ENCODE peak calls at places on chromosomes 11 and 22, in nine cellular contexts. X, U, O, Q, P, S, Y, G and Z are unnamed samples.

GRCh38 chr22:29030618-29031235 is 30.9 kb downstream of the C22orf31 start:
- DNase-seq in Y (no peak), X (peak), S (no peak), U (peak), Q (peak), P (peak), G (no peak), O (peak), Z (peak)

GRCh38 chr11:131938321-131938751 is 567.9 kb downstream of the NTM start:
- DNase-seq in P (no peak), G (no peak), Q (peak), Y (no peak), O (no peak), S (no peak), U (no peak), X (no peak), Z (no peak)

GRCh38 chr11:11965192-11965591 is 43.2 kb downstream of the DKK3 start:
- DNase-seq in P (no peak), Y (no peak), Q (no peak), X (no peak), O (no peak), U (no peak), S (no peak), G (no peak), Z (no peak)

GRCh38 chr22:46098525-46099475 is 51.5 kb upstream of the PPARA start:
- DNase-seq in X (no peak), Q (no peak), Y (no peak), G (no peak), S (no peak), U (no peak), P (no peak), O (no peak), Z (no peak)

GRCh38 chr22:36616682-36617081 is 86.9 kb downstream of the CACNG2 start:
- DNase-seq in Y (no peak), S (no peak), G (no peak), U (no peak), O (no peak), X (no peak), Q (no peak), P (no peak), Z (no peak)

GRCh38 chr11:86977441-86978050 is 22.4 kb upstream of the FZD4 start:
- DNase-seq in S (no peak), U (peak), G (no peak), P (no peak), Q (no peak), O (no peak), Y (no peak), X (no peak), Z (no peak)

GRCh38 chr11:67272327-67273259 is 6.3 kb downstream of the GRK2 start:
- DNase-seq in Q (peak), Y (no peak), X (no peak), O (no peak), P (peak), U (no peak), S (no peak), G (no peak), Z (no peak)

GRCh38 chr22:30474683-30475424 is 3.0 kb upstream of the SEC14L3 start:
- DNase-seq in P (peak), Y (no peak), O (no peak), U (no peak), S (no peak), G (no peak), X (no peak), Q (no peak), Z (no peak)

GRCh38 chr22:36116127-36116526 is 44.4 kb downstream of the APOL3 start:
- DNase-seq in U (no peak), G (no peak), P (no peak), Y (no peak), O (no peak), S (no peak), Q (no peak), X (no peak), Z (no peak)

GRCh38 chr11:68956142-68956541 is 24.6 kb downstream of the MRGPRD start:
- DNase-seq in Y (no peak), G (no peak), O (peak), U (no peak), Q (no peak), S (no peak), P (peak), X (no peak), Z (peak)

GRCh38 chr11:34997872-34998548 is 81.6 kb downstream of the PDHX start:
- DNase-seq in X (peak), U (peak), P (no peak), S (no peak), G (no peak), O (no peak), Y (no peak), Q (no peak), Z (no peak)

GRCh38 chr11:69708731-69709401 is 5.0 kb upstream of the FGF19 start:
- DNase-seq in Q (no peak), O (no peak), S (no peak), P (no peak), U (no peak), Y (no peak), G (no peak), X (no peak), Z (no peak)

GRCh38 chr11:94678236-94678635 is 89.9 kb upstream of the AMOTL1 start:
- DNase-seq in Y (no peak), Q (no peak), O (no peak), G (no peak), P (no peak), U (no peak), S (no peak), X (no peak), Z (no peak)

GRCh38 chr11:5891216-5891800 is 1.7 kb upstream of the OR52E5 start:
- DNase-seq in G (no peak), S (no peak), Q (no peak), U (peak), O (no peak), X (peak), Y (no peak), P (no peak), Z (no peak)
- TF ChIP-seq CTCF in G (peak), S (peak), Q (peak), U (peak), O (peak), X (peak), Y (peak), P (peak), Z (peak)

DNA sequence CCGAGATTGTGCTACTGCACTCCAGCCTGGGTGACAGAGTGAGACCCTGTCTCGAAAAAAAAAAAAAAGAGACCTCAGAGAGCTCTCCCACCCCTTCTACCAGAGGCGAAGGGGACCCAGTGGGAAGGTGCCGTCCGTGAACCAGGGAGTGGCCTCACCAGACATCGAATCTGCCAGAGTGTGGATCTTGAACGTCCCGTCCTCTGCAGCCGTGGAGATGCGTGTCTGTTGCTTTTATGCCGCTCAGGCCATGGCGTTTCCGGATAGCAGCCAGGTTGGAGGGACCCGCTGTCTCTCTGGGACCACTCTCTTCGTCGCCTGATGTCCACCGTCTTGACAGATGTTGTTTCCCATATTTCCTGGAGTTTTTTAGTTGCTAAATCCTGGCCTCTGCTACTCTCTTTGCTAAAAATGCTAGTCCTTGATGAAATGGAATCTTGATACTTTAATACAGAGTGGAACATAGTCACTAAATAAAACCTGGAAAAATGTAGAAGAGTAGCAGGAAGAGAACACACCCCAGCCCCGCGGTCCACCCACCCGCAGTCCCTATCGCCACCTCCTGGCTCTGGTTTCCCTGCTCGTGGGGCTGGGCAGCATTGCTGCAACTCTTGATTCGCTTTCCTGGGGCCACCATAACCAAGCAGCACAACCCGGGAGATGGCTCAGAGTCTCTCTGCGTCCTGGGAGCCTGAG is 12.0 kb upstream of the MUC6 start:
- DNase-seq in Q (no peak), P (peak), U (no peak), Y (no peak), S (no peak), O (no peak), X (no peak), G (no peak), Z (peak)
- TF ChIP-seq CTCF in Q (no peak), P (no peak), U (peak), Y (no peak), S (no peak), O (no peak), X (no peak), G (no peak), Z (no peak)

GRCh38 chr11:118996926-118997626 is 862 bp upstream of the CENATAC start:
- DNase-seq in G (no peak), O (peak), Y (no peak), X (no peak), S (no peak), U (peak), Q (no peak), P (no peak), Z (no peak)
- TF ChIP-seq CTCF in G (peak), O (peak), Y (no peak), X (peak), S (no peak), U (peak), Q (peak), P (no peak), Z (no peak)

GRCh38 chr11:59692915-59693314 is 20.7 kb downstream of the OR10V1 start:
- DNase-seq in X (no peak), Y (no peak), Q (no peak), U (no peak), O (no peak), G (no peak), S (no peak), P (no peak), Z (no peak)

DNA sequence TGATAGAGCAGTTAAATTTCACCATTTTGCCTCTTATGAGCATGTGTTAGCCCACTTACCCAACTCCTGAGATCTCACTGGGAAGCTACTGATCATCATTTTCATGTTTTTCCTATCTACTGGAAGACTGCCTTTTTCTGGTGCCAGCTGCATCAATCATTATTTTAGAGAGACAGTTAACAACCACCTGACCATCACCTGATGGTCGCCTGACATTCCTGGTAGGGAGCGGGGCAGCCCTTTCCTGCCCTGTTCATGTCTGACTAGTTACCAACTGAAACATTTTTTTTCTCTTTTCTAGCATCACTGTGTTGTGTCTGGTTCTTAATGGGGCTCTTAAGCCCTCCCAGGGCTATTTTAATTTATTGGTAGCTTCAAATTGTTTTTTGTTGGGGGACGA is 20.2 kb upstream of the PATL1 start:
- DNase-seq in S (no peak), Q (no peak), Y (no peak), U (no peak), X (no peak), P (no peak), O (no peak), G (no peak), Z (no peak)
- TF ChIP-seq CTCF in S (no peak), Q (no peak), Y (no peak), U (no peak), X (no peak), P (no peak), O (no peak), G (no peak), Z (no peak)

GRCh38 chr11:74090701-74091100 is 80.1 kb downstream of the C2CD3 start:
- DNase-seq in Y (no peak), Q (no peak), S (no peak), P (no peak), G (no peak), U (peak), X (peak), O (no peak), Z (no peak)
- TF ChIP-seq CTCF in Y (no peak), Q (no peak), S (no peak), P (no peak), G (peak), U (peak), X (peak), O (no peak), Z (no peak)

DNA sequence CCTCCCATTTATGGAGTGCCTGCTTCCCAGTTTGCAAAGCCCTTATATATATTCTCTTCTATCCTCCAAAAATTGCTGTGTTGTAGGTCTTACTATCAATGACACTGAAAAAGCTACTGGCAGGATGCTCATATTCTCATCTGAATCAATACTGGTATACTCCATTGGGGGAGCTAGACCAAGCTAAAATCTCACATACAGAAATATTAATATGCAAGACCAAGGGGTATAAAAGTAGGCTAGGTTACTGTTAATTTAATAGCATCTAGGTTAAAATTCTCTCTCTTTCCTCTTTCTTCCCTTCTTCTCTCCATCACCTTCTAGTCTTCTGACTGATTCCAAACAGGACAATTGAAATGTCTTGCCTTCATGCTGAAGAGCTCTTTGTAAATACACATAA is 17.1 kb upstream of the BDNF start:
- DNase-seq in Y (no peak), X (peak), S (no peak), U (peak), O (no peak), P (no peak), Q (no peak), G (no peak), Z (no peak)
- TF ChIP-seq CTCF in Y (no peak), X (peak), S (no peak), U (peak), O (peak), P (peak), Q (no peak), G (peak), Z (peak)

DNA sequence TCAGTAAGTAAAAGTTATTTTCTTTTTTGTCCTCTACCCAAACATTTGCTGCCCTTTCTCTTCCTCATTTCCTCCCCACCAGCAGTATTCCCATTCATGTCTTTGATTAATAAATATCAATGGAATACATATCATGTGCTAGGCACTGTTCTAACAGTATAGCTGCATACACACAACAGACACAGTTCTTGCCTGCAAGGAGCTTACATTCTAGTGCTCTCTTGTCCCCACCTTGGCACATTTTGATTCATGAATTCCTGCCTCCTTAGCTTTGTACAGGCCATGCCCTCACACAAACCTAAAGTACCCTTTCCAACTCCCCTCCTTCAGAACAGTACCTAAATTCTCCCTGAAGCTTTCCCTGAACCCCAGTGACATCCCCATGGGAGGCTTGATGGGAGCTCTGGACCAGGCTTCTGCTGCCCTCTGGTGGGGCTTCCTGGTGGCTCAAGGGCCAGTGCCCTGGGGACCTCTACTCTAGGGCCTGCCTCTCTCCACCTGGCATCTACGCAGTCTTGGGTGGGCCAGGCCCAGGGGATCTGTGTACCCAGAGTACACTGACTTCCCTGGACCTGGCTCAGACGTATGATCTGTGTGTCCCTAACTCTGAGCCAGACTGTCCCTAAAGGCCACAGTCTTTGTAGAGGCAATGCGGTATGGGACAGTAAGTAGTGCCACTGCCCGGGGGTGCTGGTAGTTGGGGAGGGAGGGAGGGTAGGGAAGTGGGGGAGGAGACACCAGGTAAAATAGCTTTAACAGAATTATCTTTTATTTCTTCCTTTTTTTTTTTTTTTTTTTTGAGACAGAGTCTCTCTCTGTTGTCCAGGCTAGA is 14.1 kb downstream of the RPS13 start:
- DNase-seq in Y (no peak), U (peak), Q (peak), P (peak), X (peak), G (no peak), O (peak), S (peak), Z (peak)
- TF ChIP-seq CTCF in Y (peak), U (peak), Q (peak), P (peak), X (peak), G (peak), O (peak), S (peak), Z (peak)